ENCODE peak calls at places on chromosomes 6 and 20, in ten cellular contexts. H is stomach; Y is NCI-H1417; I is central memory CD4-positive, alpha-beta T cell; E is fibroblast of gingiva; J is GM03348; X is A172; W is mucosa of gallbladder; C is SK-N-SH; G is A549. M is an unnamed sample.

GRCh38 chr6:40320441-40320840 is 266.7 kb downstream of the LRFN2 start:
- DNase-seq in H (no peak), Y (no peak), I (no peak), E (no peak), J (no peak), X (no peak), W (no peak), C (no peak), G (no peak), M (no peak)

GRCh38 chr20:911882-912600 is 4.1 kb downstream of the ANGPT4 start:
- DNase-seq in H (no peak), Y (no peak), I (no peak), E (no peak), J (no peak), X (no peak), W (no peak), C (no peak), G (no peak), M (no peak)

GRCh38 chr20:23269954-23270353 is 80.6 kb upstream of the NXT1 start:
- DNase-seq in H (no peak), Y (no peak), I (no peak), E (no peak), J (no peak), X (no peak), W (no peak), C (no peak), G (no peak), M (no peak)

GRCh38 chr6:36721369-36722140 is 23.9 kb downstream of the RAB44 start:
- DNase-seq in H (no peak), Y (no peak), I (no peak), E (no peak), J (no peak), X (no peak), W (no peak), C (no peak), G (no peak), M (no peak)

GRCh38 chr6:56842602-56843475 is 112.1 kb upstream of the BEND6 start:
- DNase-seq in H (no peak), Y (peak), I (no peak), E (peak), J (peak), X (peak), W (no peak), C (peak), G (no peak), M (peak)

GRCh38 chr6:44257007-44257752 is at the start of gene SLC35B2:
- DNase-seq in H (peak), Y (peak), I (peak), E (peak), J (peak), X (peak), W (peak), C (peak), G (peak), M (peak)

GRCh38 chr6:21404577-21404976 is 189.0 kb upstream of the SOX4 start:
- DNase-seq in H (no peak), Y (no peak), I (no peak), E (no peak), J (no peak), X (no peak), W (no peak), C (no peak), G (no peak), M (no peak)

GRCh38 chr20:37108676-37109075 is 12.9 kb upstream of the RBL1 start:
- DNase-seq in H (no peak), Y (no peak), I (no peak), E (no peak), J (no peak), X (no peak), W (no peak), C (no peak), G (no peak), M (no peak)

GRCh38 chr20:53831812-53832211 is 238.2 kb upstream of the ZNF217 start:
- DNase-seq in H (no peak), Y (no peak), I (no peak), E (peak), J (no peak), X (no peak), W (no peak), C (no peak), G (no peak), M (no peak)

GRCh38 chr20:17155401-17155800 is 71.4 kb upstream of the PCSK2 start:
- DNase-seq in H (no peak), Y (no peak), I (no peak), E (no peak), J (no peak), X (no peak), W (no peak), C (no peak), G (no peak), M (no peak)

GRCh38 chr6:165300401-165300800 is 9.0 kb downstream of the C6orf118 start:
- DNase-seq in H (no peak), Y (no peak), I (no peak), E (no peak), J (no peak), X (no peak), W (no peak), C (no peak), G (no peak), M (no peak)

GRCh38 chr20:30811896-30812671 is 445.4 kb upstream of the DEFB115 start:
- DNase-seq in H (no peak), Y (peak), I (no peak), E (peak), J (peak), X (peak), W (no peak), C (peak), G (no peak), M (peak)

GRCh38 chr6:44831002-44831610 is 443.6 kb downstream of the CDC5L start:
- DNase-seq in H (no peak), Y (no peak), I (no peak), E (no peak), J (peak), X (no peak), W (no peak), C (no peak), G (no peak), M (no peak)

GRCh38 chr6:78302411-78302810 is 564.9 kb upstream of the IRAK1BP1 start:
- DNase-seq in H (no peak), Y (no peak), I (no peak), E (no peak), J (no peak), X (no peak), W (no peak), C (no peak), G (no peak), M (no peak)

GRCh38 chr6:42714098-42714761 is 8.2 kb downstream of the PRPH2 start:
- DNase-seq in H (no peak), Y (no peak), I (no peak), E (peak), J (no peak), X (no peak), W (no peak), C (no peak), G (no peak), M (no peak)

GRCh38 chr6:163878656-163879055 is 464.1 kb downstream of the QKI start:
- DNase-seq in H (no peak), Y (no peak), I (no peak), E (no peak), J (no peak), X (no peak), W (no peak), C (no peak), G (no peak), M (no peak)

GRCh38 chr6:116256694-116257093 is 2.8 kb upstream of the TSPYL4 start:
- DNase-seq in H (no peak), Y (no peak), I (no peak), E (no peak), J (no peak), X (no peak), W (no peak), C (no peak), G (no peak), M (no peak)

GRCh38 chr6:149129401-149130077 is 188.0 kb upstream of the TAB2 start:
- DNase-seq in H (no peak), Y (no peak), I (no peak), E (peak), J (peak), X (peak), W (no peak), C (no peak), G (no peak), M (no peak)